ENCODE peak calls at places on chromosomes 13 and 19, in five cellular contexts. O, Y, V, N and C are unnamed samples.

GRCh38 chr19:55638864-55639359 is 1.9 kb upstream of the ZNF580 start:
- DNase-seq in Y (peak; percentile 21), N (peak; percentile 63), V (no peak), O (peak; percentile 62), C (peak; percentile 82)

GRCh38 chr13:30338331-30338851 is 31.0 kb upstream of the KATNAL1 start:
- DNase-seq in Y (peak; percentile 23), O (no peak), V (no peak), N (no peak), C (no peak)

GRCh38 chr13:51331354-51331861 is 8.1 kb upstream of the SERPINE3 start:
- DNase-seq in Y (no peak), V (no peak), O (no peak), N (no peak), C (no peak)

GRCh38 chr19:18501832-18502231 is 20.0 kb downstream of the ELL start:
- DNase-seq in Y (no peak), N (no peak), O (no peak), V (no peak), C (no peak)

GRCh38 chr19:18961767-18962423 is 20.9 kb upstream of the HOMER3 start:
- DNase-seq in Y (no peak), N (no peak), O (no peak), V (no peak), C (peak; percentile 82)

GRCh38 chr13:44108345-44108858 is 228.7 kb downstream of the LACC1 start:
- DNase-seq in N (no peak), Y (no peak), V (peak; percentile 89), O (peak; percentile 74), C (peak; percentile 85)

GRCh38 chr19:38989066-38989605 is 13.6 kb upstream of the FBXO17 start:
- DNase-seq in V (no peak), Y (no peak), O (peak; percentile 77), N (no peak), C (peak; percentile 69)

GRCh38 chr13:55347528-55347927 is 1793.2 kb upstream of the PRR20A start:
- DNase-seq in O (no peak), N (no peak), Y (no peak), V (no peak), C (no peak)

GRCh38 chr13:66528903-66529576 is 701.1 kb downstream of the PCDH9 start:
- DNase-seq in O (no peak), N (peak; percentile 9), Y (no peak), V (no peak), C (no peak)

GRCh38 chr13:106473174-106473573 is 62.3 kb downstream of the EFNB2 start:
- DNase-seq in Y (no peak), N (no peak), V (no peak), O (no peak), C (peak; percentile 29)

GRCh38 chr19:8302357-8302691 is 5.8 kb downstream of the CD320 start:
- DNase-seq in Y (no peak), O (peak; percentile 64), N (no peak), V (peak; percentile 32), C (no peak)

GRCh38 chr19:1085676-1086442 is 9.3 kb downstream of the POLR2E start:
- DNase-seq in Y (no peak), N (no peak), O (no peak), V (no peak), C (no peak)

GRCh38 chr13:27728271-27728670 is 64.0 kb upstream of the GSX1 start:
- DNase-seq in V (no peak), Y (no peak), N (no peak), O (no peak), C (peak; percentile 60)

GRCh38 chr13:110250258-110250891 is 56.6 kb downstream of the COL4A1 start:
- DNase-seq in V (no peak), O (peak; percentile 90), N (peak; percentile 87), Y (peak; percentile 77), C (no peak)

GRCh38 chr19:10183926-10184325 is 10.8 kb downstream of the DNMT1 start:
- DNase-seq in V (no peak), Y (no peak), N (no peak), O (peak; percentile 2), C (no peak)
- H3K36me3 ChIP-seq in V (peaks cover 14% of the 10 kb centered on the region), Y (peaks cover 40% of the 10 kb centered on the region), N (peaks cover 49% of the 10 kb centered on the region), O (peaks cover 5% of the 10 kb centered on the region), C (peaks cover 9% of the 10 kb centered on the region)

GRCh38 chr19:45881909-45882528 is 3.9 kb downstream of the IRF2BP1 start:
- DNase-seq in N (no peak), V (peak; percentile 86), Y (no peak), O (no peak), C (peak; percentile 84)
- H3K9ac ChIP-seq in N (no peak overlapping the region), V (no peak overlapping the region), Y (no peak overlapping the region), O (peak overlapping the region; percentile 30), C (peak overlapping the region; percentile 72)

DNA sequence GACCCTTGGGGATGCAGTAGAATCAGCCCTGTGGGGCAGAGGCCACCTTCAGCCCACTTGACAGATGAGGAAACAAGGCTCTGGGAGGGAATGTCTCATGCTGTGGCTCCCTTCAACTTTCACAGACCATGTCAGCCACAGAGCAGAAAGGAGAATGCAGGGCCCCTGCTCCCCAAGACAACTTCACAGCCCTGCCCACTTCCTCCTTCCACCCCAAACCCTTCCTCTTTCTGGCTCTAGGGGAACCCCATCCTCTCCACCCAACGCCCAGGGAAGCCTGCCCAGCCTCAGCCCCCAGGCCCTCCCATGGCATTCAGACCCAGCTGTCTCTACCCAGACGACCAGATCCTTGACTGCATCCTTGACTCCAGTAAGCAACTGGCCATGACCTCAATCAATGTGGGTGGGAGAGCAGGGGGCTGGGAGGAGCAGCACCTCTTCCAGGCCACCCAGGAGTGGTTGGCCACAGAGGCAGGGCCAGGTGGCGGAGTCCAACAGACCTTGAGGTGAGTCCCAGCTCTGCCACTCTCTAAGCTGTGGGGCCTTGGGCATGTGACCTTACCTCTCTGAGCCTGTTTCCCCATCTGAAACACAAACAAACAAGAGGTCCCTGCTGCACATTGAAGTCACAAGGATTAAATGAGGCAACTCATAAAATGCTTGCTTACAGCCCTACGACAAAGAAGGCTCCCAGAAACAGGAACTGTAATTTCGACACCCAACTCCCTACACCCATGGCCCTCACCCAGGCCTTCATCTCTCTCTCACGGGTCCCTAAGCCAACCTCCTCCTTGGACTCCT is 15.8 kb downstream of the DEDD2 start:
- DNase-seq in O (peak; percentile 70), N (no peak), V (no peak), Y (no peak), C (no peak)
- H3K36me3 ChIP-seq in O (peaks cover 56% of the 10 kb centered on the region), N (peaks cover 86% of the 10 kb centered on the region), V (peaks cover 10% of the 10 kb centered on the region), Y (peaks cover 61% of the 10 kb centered on the region), C (peaks cover 9% of the 10 kb centered on the region)

GRCh38 chr13:100529666-100530065 is 58.9 kb downstream of the GGACT start:
- DNase-seq in O (no peak), V (no peak), N (no peak), Y (no peak), C (no peak)
- H3K9ac ChIP-seq in O (no peak overlapping the region), V (no peak overlapping the region), N (no peak overlapping the region), Y (no peak overlapping the region), C (no peak overlapping the region)

GRCh38 chr19:48986211-48986610 is 6.9 kb downstream of the GYS1 start:
- DNase-seq in O (no peak), V (no peak), Y (no peak), N (no peak), C (no peak)
- H3K36me3 ChIP-seq in O (peaks cover 35% of the 10 kb centered on the region), V (no peaks in the 10 kb centered on the region), Y (peaks cover 65% of the 10 kb centered on the region), N (peaks cover 82% of the 10 kb centered on the region), C (peaks cover 3% of the 10 kb centered on the region)

GRCh38 chr19:4414800-4415251 is 12.4 kb downstream of the CHAF1A start:
- DNase-seq in O (no peak), N (no peak), V (no peak), Y (peak; percentile 61), C (peak; percentile 85)
- H3K9ac ChIP-seq in O (no peak overlapping the region), N (peak overlapping the region; percentile 26), V (no peak overlapping the region), Y (no peak overlapping the region), C (peak overlapping the region; percentile 31)

DNA sequence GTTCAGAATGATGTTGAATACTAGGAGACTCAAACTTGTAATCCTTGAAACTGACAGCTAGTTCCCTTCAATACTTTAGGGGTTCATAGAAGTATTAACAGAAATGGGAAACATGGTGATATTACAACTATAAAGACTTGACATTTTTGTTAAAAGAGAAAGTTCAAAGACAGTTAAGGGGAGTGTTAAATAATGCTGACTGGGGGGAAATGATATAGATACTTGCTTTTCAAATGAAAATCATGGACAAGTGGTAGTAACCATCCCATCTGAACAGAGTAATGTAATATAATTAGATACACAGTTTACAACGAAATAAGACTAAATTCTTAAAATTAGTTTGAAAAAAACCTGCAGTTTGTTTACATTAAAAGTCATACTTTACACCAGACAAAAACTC is 6.6 kb upstream of the EEF1AKMT1 start:
- DNase-seq in N (no peak), O (no peak), V (no peak), Y (no peak), C (no peak)
- H3K36me3 ChIP-seq in N (peaks cover 37% of the 10 kb centered on the region), O (no peaks in the 10 kb centered on the region), V (no peaks in the 10 kb centered on the region), Y (peaks cover 13% of the 10 kb centered on the region), C (no peaks in the 10 kb centered on the region)

GRCh38 chr19:37695144-37695899 is 24.2 kb downstream of the ZNF607 start:
- DNase-seq in N (no peak), O (no peak), Y (no peak), V (no peak), C (no peak)

GRCh38 chr19:37692956-37693660 is 26.5 kb downstream of the ZNF607 start:
- DNase-seq in N (no peak), O (no peak), V (no peak), Y (no peak), C (no peak)

GRCh38 chr19:37691881-37692504 is 27.6 kb downstream of the ZNF607 start:
- DNase-seq in N (peak; percentile 91), V (peak; percentile 82), Y (peak; percentile 80), O (peak; percentile 94), C (peak; percentile 88)
- H3K9ac ChIP-seq in N (peak overlapping the region; percentile 95), V (peak overlapping the region; percentile 78), Y (peak overlapping the region; percentile 52), O (peak overlapping the region; percentile 90), C (peak overlapping the region; percentile 60)

DNA sequence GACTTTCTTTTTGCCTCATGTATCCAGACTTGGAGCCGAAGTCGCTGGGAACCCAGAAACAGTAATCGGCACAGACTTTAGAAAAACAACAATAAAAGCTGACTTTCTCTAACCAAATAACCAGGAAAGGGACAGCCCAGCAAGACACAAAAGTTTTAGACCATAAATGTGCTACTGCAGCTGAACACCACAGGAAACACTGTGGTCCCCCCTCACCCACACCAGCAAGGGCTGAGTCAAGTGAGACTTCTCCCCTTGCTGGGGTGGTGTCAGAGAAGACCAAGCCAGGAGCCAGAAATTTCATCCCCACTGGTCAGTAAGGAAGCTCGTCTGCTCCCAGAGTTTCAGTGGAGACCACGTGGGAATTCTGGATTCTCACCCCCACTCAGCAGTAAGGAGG is 70.6 kb downstream of the ESD start:
- DNase-seq in V (no peak), O (no peak), N (no peak), Y (no peak), C (no peak)
- H3K36me3 ChIP-seq in V (no peaks in the 10 kb centered on the region), O (peaks cover 41% of the 10 kb centered on the region), N (peaks cover 79% of the 10 kb centered on the region), Y (peaks cover 25% of the 10 kb centered on the region), C (no peaks in the 10 kb centered on the region)

GRCh38 chr19:48815870-48816501 is 5.2 kb upstream of the BCAT2 start:
- DNase-seq in Y (peak; percentile 43), O (no peak), V (no peak), N (peak; percentile 33), C (peak; percentile 35)
- H3K9ac ChIP-seq in Y (no peak overlapping the region), O (no peak overlapping the region), V (no peak overlapping the region), N (no peak overlapping the region), C (no peak overlapping the region)